ENCODE peak calls at places on chromosomes 12 and 14, in eight cellular contexts. L is astrocyte of the spinal cord; Q is cardiac fibroblast; X is stomach; F is GM12865; N is neural crest cell; Z is CD8-positive, alpha-beta T cell; A is RWPE1. J is an unnamed sample.

GRCh38 chr14:104246401-104247335 is 108.3 kb downstream of the KIF26A start:
- DNase-seq in L (no peak), Q (no peak), X (peak; percentile 23), F (no peak), N (no peak), Z (no peak), A (no peak), J (no peak)

GRCh38 chr12:100141998-100142850 is 450 bp downstream of the BLTP3B start:
- DNase-seq in L (no peak), Q (no peak), X (peak; percentile 75), F (peak; percentile 63), N (peak; percentile 65), Z (peak; percentile 25), A (peak; percentile 34), J (peak; percentile 12)

GRCh38 chr14:101217972-101218371 is 314.4 kb upstream of the RTL1 start:
- DNase-seq in L (no peak), Q (no peak), X (peak; percentile 9), F (no peak), N (no peak), Z (no peak), A (no peak), J (no peak)

GRCh38 chr12:12628013-12628412 is 16.3 kb downstream of the CREBL2 start:
- DNase-seq in L (no peak), Q (peak; percentile 22), X (no peak), F (no peak), N (no peak), Z (no peak), A (no peak), J (peak; percentile 17)

GRCh38 chr12:117732761-117733160 is 236.0 kb downstream of the KSR2 start:
- DNase-seq in L (no peak), Q (no peak), X (no peak), F (no peak), N (no peak), Z (no peak), A (no peak), J (no peak)

GRCh38 chr14:55062517-55063351 is 11.3 kb downstream of the MAPK1IP1L start:
- DNase-seq in L (no peak), Q (no peak), X (no peak), F (no peak), N (no peak), Z (no peak), A (no peak), J (no peak)

GRCh38 chr14:32327255-32327961 is 1.7 kb upstream of the AKAP6 start:
- DNase-seq in L (no peak), Q (no peak), X (no peak), F (no peak), N (no peak), Z (no peak), A (no peak), J (no peak)

GRCh38 chr12:58670623-58671022 is 249.7 kb downstream of the LRIG3 start:
- DNase-seq in L (no peak), Q (no peak), X (no peak), F (no peak), N (no peak), Z (no peak), A (no peak), J (no peak)

GRCh38 chr12:32273712-32274111 is 125.6 kb upstream of the FGD4 start:
- DNase-seq in L (no peak), Q (no peak), X (no peak), F (peak; percentile 86), N (peak; percentile 4), Z (peak; percentile 42), A (no peak), J (no peak)

GRCh38 chr12:112168561-112168971 is 43.2 kb downstream of the TRAFD1 start:
- DNase-seq in L (no peak), Q (no peak), X (no peak), F (no peak), N (no peak), Z (no peak), A (no peak), J (no peak)

GRCh38 chr12:16003460-16003859 is 92.3 kb downstream of the DERA start:
- DNase-seq in L (no peak), Q (no peak), X (no peak), F (no peak), N (no peak), Z (no peak), A (no peak), J (no peak)

GRCh38 chr12:101592448-101592847 is 2.3 kb upstream of the MYBPC1 start:
- DNase-seq in L (no peak), Q (no peak), X (no peak), F (no peak), N (no peak), Z (no peak), A (no peak), J (no peak)

GRCh38 chr12:12016284-12017100 is 54.2 kb upstream of the BCL2L14 start:
- DNase-seq in L (no peak), Q (no peak), X (no peak), F (peak; percentile 63), N (no peak), Z (no peak), A (no peak), J (no peak)

GRCh38 chr14:29868000-29868399 is 59.6 kb downstream of the PRKD1 start:
- DNase-seq in L (peak; percentile 14), Q (no peak), X (no peak), F (no peak), N (no peak), Z (no peak), A (no peak), J (no peak)

GRCh38 chr14:75519826-75520692 is 2.2 kb upstream of the BATF start:
- DNase-seq in L (no peak), Q (peak; percentile 61), X (no peak), F (no peak), N (no peak), Z (no peak), A (no peak), J (peak; percentile 37)

GRCh38 chr12:104137175-104137901 is 672 bp downstream of the NFYB start:
- DNase-seq in L (peak; percentile 62), Q (peak; percentile 51), X (peak; percentile 34), F (peak; percentile 68), N (peak; percentile 24), Z (peak; percentile 21), A (peak; percentile 42), J (peak; percentile 45)

GRCh38 chr12:123047289-123047688 is 66.8 kb downstream of the ARL6IP4 start:
- DNase-seq in L (no peak), Q (no peak), X (no peak), F (no peak), N (no peak), Z (no peak), A (no peak), J (no peak)
- TF ChIP-seq CTCF in L (no peak), Q (no peak), X (no peak), F (no peak), N (no peak), Z (no peak), A (no peak), J (no peak)

GRCh38 chr12:57641699-57642442 is 8.9 kb upstream of the B4GALNT1 start:
- DNase-seq in L (no peak), Q (no peak), X (no peak), F (peak; percentile 30), N (no peak), Z (no peak), A (no peak), J (no peak)

GRCh38 chr12:57632898-57633825 is at the start of gene B4GALNT1:
- DNase-seq in L (peak; percentile 47), Q (peak; percentile 61), X (peak; percentile 68), F (peak; percentile 69), N (peak; percentile 81), Z (peak; percentile 47), A (peak; percentile 69), J (peak; percentile 13)

GRCh38 chr12:57638096-57638495 is 5.1 kb upstream of the B4GALNT1 start:
- DNase-seq in L (no peak), Q (no peak), X (no peak), F (no peak), N (no peak), Z (no peak), A (no peak), J (no peak)

GRCh38 chr12:57640156-57641042 is 7.4 kb upstream of the B4GALNT1 start:
- DNase-seq in L (no peak), Q (no peak), X (no peak), F (no peak), N (no peak), Z (no peak), A (no peak), J (no peak)

DNA sequence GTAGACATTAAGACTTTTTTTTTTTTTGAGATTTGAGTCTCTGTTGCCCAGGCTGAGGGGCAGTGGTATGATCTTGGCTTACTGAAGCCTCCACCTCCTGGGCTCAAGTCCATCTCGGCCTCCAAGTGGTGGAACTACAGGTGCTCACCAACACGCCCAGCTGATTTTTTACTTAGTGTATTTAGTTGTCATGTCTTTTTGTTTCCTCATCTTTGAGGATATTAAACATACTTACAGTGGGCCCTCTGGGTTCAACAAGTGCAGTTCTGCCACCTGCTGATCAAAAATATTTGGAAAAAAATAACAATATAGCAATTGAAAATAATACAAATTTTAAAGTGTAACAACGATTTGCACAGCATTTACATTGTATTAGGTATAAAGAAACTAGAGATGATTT is 4.4 kb upstream of the B4GALNT1 start:
- DNase-seq in L (no peak), Q (no peak), X (no peak), F (no peak), N (no peak), Z (no peak), A (no peak), J (no peak)
- TF ChIP-seq CTCF in L (no peak), Q (peak; percentile 4), X (no peak), F (no peak), N (peak; percentile 17), Z (no peak), A (no peak), J (peak; percentile 42)

DNA sequence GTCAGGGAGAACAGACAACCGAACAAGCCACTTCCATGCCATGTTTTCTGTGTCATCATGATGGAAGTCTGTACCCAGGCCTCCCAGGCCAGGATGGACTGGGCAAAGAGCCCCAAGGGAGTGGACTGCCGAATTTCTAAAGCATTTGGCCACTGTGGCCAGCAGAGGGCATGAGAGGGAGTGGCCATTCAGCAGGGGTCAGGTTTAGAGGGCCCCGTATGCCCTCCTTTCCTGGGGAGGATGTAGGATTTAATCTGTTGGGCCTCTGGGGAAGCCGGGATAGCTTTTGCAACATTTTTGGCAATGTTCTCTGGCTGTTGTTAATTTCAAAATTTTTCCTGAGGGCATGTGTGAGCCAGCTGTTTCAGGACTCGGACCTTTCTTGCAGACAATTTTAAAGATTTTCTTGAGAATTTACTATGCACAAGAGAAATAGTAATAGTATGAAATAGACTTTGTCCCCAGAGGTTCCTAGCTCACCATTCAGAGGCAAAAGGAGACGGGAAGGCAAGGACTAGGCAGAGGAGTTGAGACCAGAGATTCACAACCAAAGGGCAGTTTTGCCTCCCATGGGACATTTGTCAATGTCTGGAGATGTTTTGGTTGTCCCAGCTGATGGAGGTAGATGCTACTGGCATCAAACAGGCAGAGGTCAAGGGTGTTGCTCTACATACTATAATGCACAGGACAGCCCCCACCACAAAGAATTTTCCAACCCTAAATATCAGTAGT is 18.0 kb downstream of the ACACB start:
- DNase-seq in L (no peak), Q (peak; percentile 43), X (peak; percentile 31), F (no peak), N (peak; percentile 14), Z (no peak), A (peak; percentile 48), J (peak; percentile 3)
- TF ChIP-seq CTCF in L (peak; percentile 58), Q (peak; percentile 74), X (peak; percentile 19), F (peak; percentile 36), N (peak; percentile 53), Z (no peak), A (peak; percentile 50), J (peak; percentile 81)

DNA sequence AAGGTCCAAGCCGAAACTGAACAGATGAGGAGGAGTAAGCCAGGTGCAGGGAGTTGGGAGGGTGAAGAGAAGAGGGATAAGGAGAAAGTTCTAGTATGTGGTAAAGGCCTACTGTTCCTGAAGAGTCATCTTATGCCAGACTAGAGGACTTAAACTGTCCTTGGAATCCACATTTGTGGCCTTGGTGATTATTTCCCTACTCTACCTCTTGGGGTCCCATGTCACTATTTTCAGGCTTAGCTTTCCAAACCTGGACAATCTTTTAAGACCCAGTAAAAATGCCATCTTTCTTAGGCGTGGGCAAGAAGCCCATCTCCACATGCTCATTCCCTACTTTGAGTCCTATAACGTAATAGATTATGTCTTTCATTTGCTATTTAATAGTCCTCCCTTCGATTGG is 40.1 kb upstream of the CRY1 start:
- DNase-seq in L (no peak), Q (no peak), X (no peak), F (no peak), N (no peak), Z (no peak), A (no peak), J (no peak)
- TF ChIP-seq CTCF in L (no peak), Q (no peak), X (no peak), F (no peak), N (no peak), Z (no peak), A (no peak), J (no peak)